ENCODE peak calls at places on chromosomes 3 and 15, in six cellular contexts. T, X, R, A, N and V are unnamed samples.

GRCh38 chr3:32398531-32398930 is 6.9 kb downstream of the CMTM7 start:
- DNase-seq in N (no peak), A (no peak), X (no peak), R (no peak), T (no peak), V (no peak)

GRCh38 chr3:155233213-155233612 is 60.3 kb downstream of the STRIT1 start:
- DNase-seq in A (peak; percentile 91), N (peak; percentile 7), R (no peak), T (no peak), X (no peak), V (no peak)

GRCh38 chr3:126527455-126528211 is 3.7 kb downstream of the CHST13 start:
- DNase-seq in R (no peak), A (no peak), N (no peak), T (no peak), X (no peak), V (no peak)

GRCh38 chr3:120855665-120856437 is 52.2 kb upstream of the STXBP5L start:
- DNase-seq in T (no peak), R (no peak), A (peak; percentile 4), N (peak; percentile 14), X (no peak), V (no peak)

GRCh38 chr3:176935524-176935923 is 261.8 kb downstream of the TBL1XR1 start:
- DNase-seq in X (no peak), T (no peak), A (no peak), N (no peak), R (no peak), V (no peak)

GRCh38 chr3:115134648-115135347 is 12.3 kb downstream of the ZBTB20 start:
- DNase-seq in X (no peak), N (no peak), T (no peak), R (no peak), A (no peak), V (no peak)

GRCh38 chr3:180215866-180216265 is 179.1 kb upstream of the PEX5L start:
- DNase-seq in T (no peak), N (no peak), X (no peak), R (no peak), A (no peak), V (no peak)

GRCh38 chr3:140378571-140379340 is 299.1 kb upstream of the TRIM42 start:
- DNase-seq in A (no peak), R (no peak), X (no peak), T (no peak), N (no peak), V (no peak)

GRCh38 chr3:66938338-66938963 is 59.7 kb upstream of the KBTBD8 start:
- DNase-seq in A (peak; percentile 72), X (peak; percentile 3), N (peak; percentile 26), T (peak; percentile 58), R (peak; percentile 41), V (no peak)

GRCh38 chr3:106457278-106458210 is 588.7 kb upstream of the CBLB start:
- DNase-seq in T (no peak), X (no peak), A (peak; percentile 87), R (peak; percentile 50), N (peak; percentile 17), V (no peak)

GRCh38 chr3:7567160-7567559 is 706.2 kb downstream of the GRM7 start:
- DNase-seq in R (no peak), N (no peak), A (no peak), X (no peak), T (no peak), V (no peak)

GRCh38 chr3:10505050-10505790 is at the start of gene ATP2B2:
- DNase-seq in T (no peak), X (no peak), N (no peak), A (no peak), R (no peak), V (no peak)

GRCh38 chr15:55775316-55775715 is 32.4 kb upstream of the PRTG start:
- DNase-seq in R (no peak), X (no peak), N (no peak), T (no peak), A (no peak), V (no peak)

GRCh38 chr15:35450492-35450891 is 95.5 kb downstream of the DPH6 start:
- DNase-seq in R (no peak), N (no peak), A (peak; percentile 56), X (no peak), T (no peak), V (no peak)